ENCODE peak calls at places on chromosomes 12 and 14, in four cellular contexts. O is K562, R is H1, B is GM12878. T is an unnamed sample.

GRCh38 chr12:48004039-48004940 is at the start of gene COL2A1:
- DNase-seq in O (no peak), R (no peak), B (no peak), T (no peak)

GRCh38 chr12:92945659-92946220 is 16.6 kb upstream of the EEA1 start:
- DNase-seq in O (no peak), R (no peak), B (no peak), T (no peak)

GRCh38 chr12:110641512-110641911 is 27.6 kb downstream of the TCTN1 start:
- DNase-seq in O (peak), R (no peak), B (no peak), T (no peak)

GRCh38 chr12:45762185-45763110 is 32.9 kb downstream of the ARID2 start:
- DNase-seq in O (peak), R (no peak), B (no peak), T (peak)

GRCh38 chr14:67228325-67228984 is 12.8 kb upstream of the PALS1 start:
- DNase-seq in O (no peak), R (no peak), B (no peak), T (no peak)

GRCh38 chr14:44803239-44803905 is 158.4 kb downstream of the KLHL28 start:
- DNase-seq in O (peak), R (no peak), B (peak), T (peak)

GRCh38 chr12:42477931-42478330 is 111.6 kb downstream of the PRICKLE1 start:
- DNase-seq in O (no peak), R (no peak), B (no peak), T (no peak)

GRCh38 chr12:104699489-104700194 is 242.9 kb downstream of the CHST11 start:
- DNase-seq in O (no peak), R (no peak), B (peak), T (no peak)

GRCh38 chr12:116773276-116773731 is 35.2 kb downstream of the RNFT2 start:
- DNase-seq in O (peak), R (no peak), B (no peak), T (peak)

GRCh38 chr14:104898195-104898558 is 26.5 kb upstream of the PLD4 start:
- DNase-seq in O (no peak), R (no peak), B (no peak), T (no peak)

GRCh38 chr14:50008562-50009355 is 107.6 kb downstream of the VCPKMT start:
- DNase-seq in O (no peak), R (no peak), B (no peak), T (no peak)

GRCh38 chr14:104510216-104510615 is 69.3 kb upstream of the C14orf180 start:
- DNase-seq in O (no peak), R (no peak), B (no peak), T (no peak)

GRCh38 chr14:92706386-92706785 is 42.0 kb downstream of the LGMN start:
- DNase-seq in O (no peak), R (no peak), B (no peak), T (no peak)

GRCh38 chr12:113002155-113002554 is 23.8 kb downstream of the OAS2 start:
- DNase-seq in O (no peak), R (no peak), B (no peak), T (peak)

GRCh38 chr14:78399316-78399889 is 229.2 kb downstream of the NRXN3 start:
- DNase-seq in O (peak), R (no peak), B (no peak), T (no peak)

GRCh38 chr12:120588948-120589930 is 8.0 kb upstream of the POP5 start:
- DNase-seq in O (no peak), R (no peak), B (no peak), T (no peak)

GRCh38 chr14:100776681-100777365 is 49.1 kb upstream of the MEG3 start:
- DNase-seq in O (no peak), R (no peak), B (no peak), T (no peak)

GRCh38 chr14:60656755-60657608 is 7.7 kb upstream of the SIX1 start:
- DNase-seq in O (peak), R (no peak), B (peak), T (no peak)

GRCh38 chr12:79983969-79984629 is 49.2 kb upstream of the PPP1R12A start:
- DNase-seq in O (no peak), R (no peak), B (no peak), T (no peak)

GRCh38 chr12:106223485-106224391 is 24.1 kb downstream of the CKAP4 start:
- DNase-seq in O (peak), R (no peak), B (no peak), T (peak)

GRCh38 chr12:127487031-127487430 is 779.9 kb upstream of the TMEM132C start:
- DNase-seq in O (no peak), R (no peak), B (no peak), T (no peak)

GRCh38 chr12:100646896-100647295 is 73.4 kb downstream of the GAS2L3 start:
- DNase-seq in O (no peak), R (no peak), B (no peak), T (no peak)

GRCh38 chr14:94364964-94365363 is 23.4 kb downstream of the SERPINA1 start:
- DNase-seq in O (no peak), R (no peak), B (no peak), T (no peak)
- TF ChIP-seq EGR1 in O (no peak), R (no peak), B (no peak), T (no peak)

GRCh38 chr12:1935700-1936378 is 17.4 kb upstream of the CACNA2D4 start:
- DNase-seq in O (no peak), R (no peak), B (no peak), T (no peak)

GRCh38 chr12:1935242-1935641 is 16.8 kb upstream of the CACNA2D4 start:
- DNase-seq in O (no peak), R (no peak), B (no peak), T (no peak)

GRCh38 chr12:1937481-1938224 is 19.2 kb upstream of the CACNA2D4 start:
- DNase-seq in O (no peak), R (no peak), B (no peak), T (no peak)

GRCh38 chr12:1934831-1935230 is 16.4 kb upstream of the CACNA2D4 start:
- DNase-seq in O (no peak), R (no peak), B (no peak), T (no peak)

DNA sequence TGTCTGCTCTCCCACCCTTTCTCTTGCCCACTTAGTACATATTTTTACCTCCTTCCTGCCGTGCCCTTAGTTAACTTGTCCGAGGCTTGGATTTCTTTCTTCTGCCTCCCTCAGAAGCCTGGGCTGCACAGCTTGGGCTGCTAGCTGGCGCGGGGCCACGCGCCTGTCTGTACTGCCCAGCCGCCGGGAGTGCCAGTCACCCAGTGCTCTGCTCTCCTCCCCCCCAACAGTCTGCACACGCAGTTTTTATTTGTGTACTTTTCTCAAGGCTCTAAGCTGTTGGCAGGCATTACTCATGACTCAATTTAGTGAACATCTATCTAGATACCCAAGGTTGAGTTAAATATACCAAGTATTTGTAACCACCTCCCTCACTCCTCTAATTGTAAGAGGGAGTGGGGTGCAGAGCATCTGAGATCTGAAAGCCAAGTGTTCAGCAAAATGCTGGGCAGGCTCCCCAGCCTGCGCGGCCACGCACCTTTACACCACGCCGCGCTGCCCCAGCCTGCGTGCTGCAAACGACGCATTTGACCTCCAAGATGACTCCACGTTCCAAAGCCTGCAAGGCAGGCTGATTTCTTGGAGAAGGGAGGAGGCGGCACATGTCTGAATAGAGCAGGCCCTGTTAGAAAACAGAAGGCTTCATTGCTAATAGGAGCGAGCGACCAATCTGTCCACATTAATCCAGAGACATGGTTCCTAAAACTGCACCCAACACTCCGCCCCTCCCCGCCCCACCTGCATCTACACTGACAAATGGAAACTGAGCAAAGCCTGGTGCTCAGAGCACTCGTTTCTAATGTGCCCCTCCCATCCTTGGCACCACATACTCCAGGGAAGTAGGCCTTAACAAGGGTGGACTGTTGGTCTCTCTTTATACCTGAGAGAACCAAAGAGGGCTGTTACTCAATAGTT is 18.2 kb upstream of the CACNA2D4 start:
- DNase-seq in O (no peak), R (no peak), B (no peak), T (no peak)
- TF ChIP-seq EGR1 in O (no peak), R (no peak), B (no peak), T (no peak)

GRCh38 chr14:23114669-23115491 is 4.2 kb downstream of the CEBPE start:
- DNase-seq in O (no peak), R (no peak), B (no peak), T (peak)
- TF ChIP-seq EGR1 in O (no peak), R (no peak), B (no peak), T (no peak)

DNA sequence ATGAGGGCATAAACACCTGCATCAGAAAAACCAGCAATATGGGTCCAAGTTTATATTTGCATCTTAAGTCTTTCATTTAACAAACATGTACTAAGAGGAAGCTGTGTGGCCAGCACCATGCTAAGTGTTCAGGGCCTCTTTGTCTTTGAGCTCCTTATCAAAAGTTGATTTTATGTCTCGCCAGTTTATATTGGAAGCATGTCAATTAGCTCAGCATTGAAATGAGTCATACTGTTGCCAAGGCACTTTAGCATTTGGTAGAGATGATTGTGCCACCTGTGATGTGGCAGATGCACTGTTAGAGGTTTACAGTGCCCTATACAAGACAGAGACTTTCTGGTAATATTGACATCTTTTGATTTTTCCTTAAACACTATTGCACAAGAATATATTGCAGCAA is 68.5 kb downstream of the BHLHE41 start:
- DNase-seq in O (no peak), R (no peak), B (no peak), T (peak)
- TF ChIP-seq EGR1 in O (no peak), R (no peak), B (no peak), T (no peak)

GRCh38 chr12:22994276-22994675 is 369.3 kb downstream of the ETNK1 start:
- DNase-seq in O (no peak), R (no peak), B (no peak), T (no peak)
- TF ChIP-seq EGR1 in O (no peak), R (no peak), B (no peak), T (no peak)

GRCh38 chr12:23887055-23887835 is 62.2 kb downstream of the SOX5 start:
- DNase-seq in O (peak), R (no peak), B (no peak), T (no peak)
- TF ChIP-seq EGR1 in O (no peak), R (no peak), B (no peak), T (no peak)

GRCh38 chr12:33609910-33610309 is 170.3 kb upstream of the SYT10 start:
- DNase-seq in O (no peak), R (no peak), B (no peak), T (no peak)

GRCh38 chr12:33605776-33606175 is 166.2 kb upstream of the SYT10 start:
- DNase-seq in O (peak), R (no peak), B (no peak), T (no peak)
- TF ChIP-seq EGR1 in O (no peak), R (no peak), B (no peak), T (no peak)

DNA sequence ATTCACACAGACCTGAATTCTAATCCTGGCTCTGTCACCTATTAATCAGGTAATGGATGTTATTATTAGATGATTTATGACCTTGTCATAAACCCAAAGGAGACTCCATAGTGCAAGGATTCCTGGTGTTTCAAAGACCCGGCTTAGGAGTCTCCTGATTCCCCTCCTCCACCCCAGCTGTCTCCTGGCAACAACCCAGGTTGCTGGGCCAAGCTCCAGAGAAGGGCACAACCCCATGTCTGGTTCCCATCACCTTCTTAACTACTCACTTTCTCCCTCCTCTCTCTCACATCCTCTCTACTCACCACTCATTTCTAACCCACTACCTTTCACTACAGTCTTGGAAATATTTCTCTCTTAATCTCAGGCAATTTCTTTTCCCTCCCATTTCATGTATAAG is 41.6 kb downstream of the RHOJ start:
- DNase-seq in O (no peak), R (no peak), B (no peak), T (no peak)
- TF ChIP-seq EGR1 in O (no peak), R (no peak), B (no peak), T (no peak)

T was measured in HCT116.